ENCODE peak calls at places on chromosomes 2 and 18, in eight cellular contexts. A is uterus, O is sigmoid colon, D is body of pancreas, W is IMR-90, P is spleen, E is H54, K is K562. Z is an unnamed sample.

GRCh38 chr18:11955299-11956029 is 25.8 kb upstream of the IMPA2 start:
- DNase-seq in E (no peak), O (peak; percentile 89), K (peak; percentile 55), A (peak; percentile 63), P (no peak), D (peak; percentile 54), W (peak; percentile 87), Z (peak; percentile 89)

GRCh38 chr2:96321230-96322103 is 3.6 kb upstream of the ITPRIPL1 start:
- DNase-seq in O (no peak), A (no peak), D (peak; percentile 31), P (peak; percentile 94), W (peak; percentile 14), K (peak; percentile 71), E (no peak), Z (peak; percentile 42)

GRCh38 chr2:72198532-72199241 is 51.0 kb upstream of the CYP26B1 start:
- DNase-seq in A (no peak), E (peak; percentile 26), P (no peak), K (no peak), W (peak; percentile 57), O (no peak), D (no peak), Z (no peak)

GRCh38 chr2:7887441-7887840 is 794.4 kb upstream of the ID2 start:
- DNase-seq in W (no peak), A (no peak), O (no peak), P (no peak), E (no peak), D (no peak), K (no peak), Z (no peak)

GRCh38 chr2:62361964-62362363 is 144.0 kb downstream of the TMEM17 start:
- DNase-seq in E (no peak), D (no peak), A (no peak), W (no peak), P (no peak), O (no peak), K (no peak), Z (no peak)

GRCh38 chr18:47992903-47993302 is 62.4 kb upstream of the SMAD2 start:
- DNase-seq in D (no peak), O (no peak), K (no peak), A (no peak), P (no peak), E (no peak), W (no peak), Z (no peak)

GRCh38 chr18:8322486-8322885 is 286.8 kb upstream of the RAB12 start:
- DNase-seq in D (no peak), K (no peak), E (no peak), O (no peak), P (no peak), W (no peak), A (no peak), Z (no peak)

GRCh38 chr2:44392338-44392943 is 30.7 kb downstream of the CAMKMT start:
- DNase-seq in A (peak; percentile 20), O (no peak), K (peak; percentile 13), D (peak; percentile 71), E (no peak), P (no peak), W (peak; percentile 21), Z (peak; percentile 18)

GRCh38 chr2:239124152-239124899 is 276.4 kb downstream of the TWIST2 start:
- DNase-seq in A (no peak), D (no peak), P (no peak), O (no peak), E (no peak), W (no peak), K (no peak), Z (no peak)

GRCh38 chr18:1665064-1665463 is 760.4 kb downstream of the ADCYAP1 start:
- DNase-seq in W (no peak), D (no peak), K (no peak), P (no peak), E (no peak), A (no peak), O (no peak), Z (no peak)

GRCh38 chr2:45964226-45964841 is 312.9 kb downstream of the PRKCE start:
- DNase-seq in O (peak; percentile 77), K (no peak), E (peak; percentile 63), P (peak; percentile 80), D (peak; percentile 56), W (peak; percentile 90), A (peak; percentile 83), Z (peak; percentile 94)

GRCh38 chr2:138122891-138123290 is 158.6 kb downstream of the HNMT start:
- DNase-seq in E (no peak), K (no peak), O (no peak), D (no peak), A (no peak), P (no peak), W (no peak), Z (no peak)

GRCh38 chr18:9147440-9148238 is 11.1 kb downstream of the ANKRD12 start:
- DNase-seq in D (peak; percentile 42), W (peak; percentile 81), O (no peak), E (peak; percentile 33), P (no peak), A (peak; percentile 50), K (peak; percentile 62), Z (no peak)

GRCh38 chr2:213288913-213289700 is 4.8 kb downstream of the SPAG16 start:
- DNase-seq in A (no peak), P (no peak), K (no peak), D (no peak), E (no peak), O (no peak), W (peak; percentile 8), Z (no peak)

GRCh38 chr2:43438342-43438741 is 157.5 kb downstream of the THADA start:
- DNase-seq in E (no peak), D (no peak), O (no peak), A (no peak), W (no peak), K (no peak), P (no peak), Z (no peak)

GRCh38 chr2:70598197-70598596 is 44.6 kb upstream of the TGFA start:
- DNase-seq in P (no peak), E (no peak), O (no peak), K (no peak), W (no peak), D (no peak), A (no peak), Z (no peak)

GRCh38 chr2:237348281-237348865 is 65.6 kb downstream of the COL6A3 start:
- DNase-seq in O (no peak), K (no peak), P (no peak), A (no peak), W (no peak), E (no peak), D (no peak), Z (no peak)
- TF ChIP-seq POLR2A in O (no peak), K (no peak), P (no peak), A (no peak), W (no peak), E (no peak), D (no peak), Z (no peak)

DNA sequence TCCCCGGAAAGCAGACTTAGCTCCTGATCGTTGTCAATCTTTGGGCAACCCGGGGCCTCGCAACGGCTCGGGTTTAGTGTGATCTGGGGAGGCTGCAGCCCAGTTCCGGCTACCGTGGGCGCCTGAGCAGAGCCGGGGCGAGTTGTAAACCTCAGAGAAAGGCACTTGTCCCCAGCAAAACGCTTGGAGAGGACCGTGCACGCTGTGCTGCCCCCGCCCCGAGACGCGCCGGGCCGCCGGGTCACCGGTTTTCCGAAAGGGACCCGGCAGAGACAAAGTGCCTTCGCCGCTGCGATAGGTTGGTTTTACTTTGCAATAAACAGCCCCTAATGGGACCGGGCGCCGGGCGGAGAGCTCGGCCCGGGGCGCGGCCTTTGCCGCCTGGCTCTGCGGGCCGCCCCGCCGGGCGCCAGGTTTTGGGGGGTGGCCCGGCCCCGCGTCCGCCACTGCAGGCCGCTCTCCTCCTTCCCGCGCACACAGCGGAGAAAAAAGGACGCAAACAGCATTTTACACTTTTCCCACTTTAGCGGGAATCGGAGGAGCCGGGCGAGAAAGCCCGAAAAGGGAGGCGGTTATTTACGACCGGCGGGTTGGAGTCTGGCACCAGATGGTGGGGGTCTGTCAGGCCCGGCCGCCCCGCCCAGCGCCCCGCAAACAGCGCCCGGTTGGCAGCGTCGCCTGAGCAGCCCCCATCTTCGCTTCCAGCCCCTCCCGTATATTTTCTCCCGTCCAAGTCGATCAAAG is 136.0 kb downstream of the INSIG2 start:
- DNase-seq in E (no peak), W (no peak), A (no peak), K (no peak), D (peak; percentile 21), P (peak; percentile 86), O (no peak), Z (no peak)
- TF ChIP-seq POLR2A in E (no peak), W (no peak), A (no peak), K (no peak), D (no peak), P (no peak), O (no peak), Z (no peak)

DNA sequence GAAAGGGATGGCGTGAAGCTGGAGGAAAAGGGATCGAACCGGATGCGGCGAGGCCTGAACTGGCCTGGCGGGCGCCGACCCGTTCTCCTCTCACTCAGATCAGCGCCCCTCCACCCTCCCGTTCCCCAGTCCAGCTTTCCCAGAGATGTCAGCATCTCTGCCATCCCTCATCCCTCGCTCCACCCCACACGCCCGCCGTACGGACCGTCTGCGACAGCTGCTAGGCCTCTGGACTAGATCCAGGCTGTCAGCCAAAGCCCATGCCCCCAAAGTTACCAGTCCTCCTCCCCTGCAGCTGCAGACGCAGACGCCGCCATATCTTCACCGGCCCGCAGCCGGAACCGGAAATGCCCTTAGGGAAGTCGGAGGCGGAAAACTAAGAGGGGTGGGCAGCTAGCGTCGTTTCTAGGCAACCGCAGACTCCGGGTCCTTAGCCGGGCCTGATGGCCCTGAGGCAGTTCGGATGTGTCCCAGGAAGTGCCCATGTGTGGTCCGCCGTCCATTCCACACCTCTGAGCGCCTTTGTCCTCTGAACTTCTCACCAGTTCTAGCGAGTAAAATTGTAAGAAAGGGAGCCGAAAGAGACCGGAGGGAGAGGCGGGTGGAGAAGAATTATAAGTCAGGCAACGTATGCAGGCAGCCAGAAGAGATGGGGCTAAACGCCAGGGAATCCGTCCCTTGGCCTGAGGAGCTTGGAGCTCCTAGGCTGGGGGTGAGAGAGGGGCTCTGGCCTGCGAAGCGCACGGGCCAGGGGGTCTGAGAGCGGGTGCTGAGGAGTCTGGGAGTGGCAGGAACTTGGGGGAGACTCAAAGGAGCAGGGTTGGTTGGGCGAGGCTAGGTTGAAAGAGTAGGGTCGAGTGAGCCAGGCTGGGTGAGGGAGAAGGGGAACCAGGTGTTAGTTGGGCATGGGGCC is at the start of the genes RNF25 and STK36:
- DNase-seq in W (peak; percentile 90), K (peak; percentile 84), D (peak; percentile 86), A (peak; percentile 82), O (peak; percentile 91), E (peak; percentile 86), P (peak; percentile 95), Z (peak; percentile 95)
- TF ChIP-seq POLR2A in W (peak; percentile 76), K (peak; percentile 88), D (peak; percentile 86), A (peak; percentile 13), O (peak; percentile 82), E (peak; percentile 82), P (peak; percentile 39), Z (no peak)

DNA sequence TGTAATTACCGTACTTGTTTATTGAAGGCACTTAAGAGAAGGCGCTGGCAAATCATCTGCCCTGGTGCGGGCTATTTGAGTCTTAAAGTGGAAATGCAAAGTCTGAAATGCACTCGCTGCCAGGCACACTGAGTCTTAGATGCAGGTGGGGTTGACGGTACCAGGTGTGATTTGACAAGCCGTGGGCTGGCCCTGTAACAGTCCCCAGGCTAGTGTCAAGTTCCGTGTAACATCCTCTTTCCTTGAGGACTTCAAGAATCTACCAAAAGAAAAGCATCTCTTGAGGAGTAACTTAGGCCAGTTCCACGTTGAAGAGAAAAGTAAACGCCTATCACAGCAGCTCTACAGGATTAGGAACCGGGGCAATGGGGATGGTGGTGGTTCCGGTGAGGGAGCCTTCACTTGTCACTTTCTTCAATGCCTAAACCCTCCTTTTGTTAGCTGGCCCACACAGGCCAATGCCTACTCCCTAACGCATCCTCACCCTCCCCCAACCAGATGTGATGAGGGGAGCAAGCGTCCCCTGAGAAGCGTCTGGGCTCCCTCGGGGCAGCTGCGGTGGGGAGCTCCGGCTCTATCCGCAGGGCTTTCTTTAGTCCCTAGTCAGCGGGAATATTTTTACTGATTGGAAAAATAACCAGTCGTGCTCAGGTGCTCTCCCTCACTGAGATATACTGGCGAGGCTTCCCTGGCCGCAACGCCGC is 1.5 kb upstream of the UGP2 start:
- DNase-seq in O (no peak), K (no peak), E (no peak), W (no peak), D (peak; percentile 36), A (no peak), P (peak; percentile 75), Z (no peak)
- TF ChIP-seq POLR2A in O (no peak), K (no peak), E (no peak), W (peak; percentile 98), D (no peak), A (no peak), P (no peak), Z (no peak)